ENCODE peak calls at places on chromosome 11, in five cellular contexts. R is activated CD4-positive, alpha-beta T cell treated with anti-CD3 and anti-CD28 coated beads, Interleukin-2, amount 10 ng/mL, durations not matched to agents 7 days and 5 days; A is transverse colon; O is NCI-H187; Q is stimulated activated CD4-positive, alpha-beta T cell treated with anti-CD3 and anti-CD28 coated beads, Interleukin-4, amount 100 ng/mL, for 24 hours. G is an unnamed sample.

GRCh38 chr11:2987881-2988280 is 4.2 kb downstream of the NAP1L4 start:
- DNase-seq in Q (peak; percentile 46), A (no peak), R (peak; percentile 71), O (no peak), G (no peak)

GRCh38 chr11:65872555-65873279 is at the start of gene EFEMP2:
- DNase-seq in Q (no peak), R (no peak), O (no peak), A (no peak), G (no peak)

GRCh38 chr11:133215529-133216230 is 316.6 kb downstream of the OPCML start:
- DNase-seq in Q (no peak), A (no peak), R (no peak), O (no peak), G (no peak)

GRCh38 chr11:34468209-34468841 is 29.6 kb downstream of the CAT start:
- DNase-seq in R (peak; percentile 53), Q (peak; percentile 51), A (peak; percentile 13), O (no peak), G (no peak)

GRCh38 chr11:212150-213100 is 4.9 kb downstream of the RIC8A start:
- DNase-seq in Q (no peak), R (no peak), O (no peak), A (no peak), G (no peak)

GRCh38 chr11:95835768-95836488 is 45.6 kb downstream of the CEP57 start:
- DNase-seq in Q (peak; percentile 64), O (peak; percentile 11), R (peak; percentile 66), A (peak; percentile 56), G (peak; percentile 61)

GRCh38 chr11:27231519-27231918 is 131.5 kb downstream of the CCDC34 start:
- DNase-seq in Q (no peak), R (no peak), O (no peak), A (no peak), G (no peak)

GRCh38 chr11:827861-828167 is at the start of gene CRACR2B:
- DNase-seq in Q (no peak), R (no peak), A (peak; percentile 85), O (no peak), G (no peak)

GRCh38 chr11:2300290-2300935 is 1.3 kb downstream of the C11orf21 start:
- DNase-seq in A (no peak), Q (no peak), O (no peak), R (peak; percentile 45), G (no peak)

GRCh38 chr11:130159657-130160459 is at the start of gene ST14:
- DNase-seq in Q (no peak), O (no peak), A (peak; percentile 89), R (no peak), G (no peak)

GRCh38 chr11:15327786-15328231 is 213.1 kb downstream of the INSC start:
- DNase-seq in R (peak; percentile 12), O (peak; percentile 74), Q (no peak), A (peak; percentile 50), G (peak; percentile 14)

GRCh38 chr11:128905345-128906184 is 14.4 kb downstream of the KCNJ5 start:
- DNase-seq in O (peak; percentile 13), R (peak; percentile 44), Q (peak; percentile 38), A (peak; percentile 43), G (no peak)

GRCh38 chr11:833114-833791 is 501 bp downstream of the CD151 start:
- DNase-seq in O (no peak), R (peak; percentile 29), Q (no peak), A (peak; percentile 73), G (no peak)

GRCh38 chr11:122108192-122108799 is 7.7 kb downstream of the BLID start:
- DNase-seq in A (no peak), Q (peak; percentile 4), O (peak; percentile 74), R (peak; percentile 23), G (no peak)

GRCh38 chr11:120715239-120715638 is 203.7 kb downstream of the GRIK4 start:
- DNase-seq in A (no peak), O (no peak), Q (no peak), R (no peak), G (no peak)

GRCh38 chr11:811446-812245 is 1.9 kb downstream of the RPLP2 start:
- DNase-seq in R (no peak), Q (no peak), A (no peak), O (no peak), G (no peak)

GRCh38 chr11:77250881-77251640 is 50.4 kb downstream of the GDPD4 start:
- DNase-seq in Q (no peak), O (no peak), A (no peak), R (no peak), G (no peak)

GRCh38 chr11:69311767-69312385 is 17.9 kb downstream of the MYEOV start:
- DNase-seq in O (no peak), R (peak; percentile 43), A (no peak), Q (no peak), G (no peak)

GRCh38 chr11:93770160-93770559 is 13.9 kb upstream of the MED17 start:
- DNase-seq in O (no peak), Q (no peak), A (no peak), R (no peak), G (no peak)

GRCh38 chr11:26134481-26135355 is 197.2 kb upstream of the ANO3 start:
- DNase-seq in Q (no peak), R (no peak), A (no peak), O (peak; percentile 41), G (no peak)

GRCh38 chr11:64003807-64004589 is 17.8 kb downstream of the OTUB1 start:
- DNase-seq in A (no peak), Q (no peak), O (no peak), R (no peak), G (no peak)

GRCh38 chr11:33258631-33259184 is 1.5 kb downstream of the HIPK3 start:
- DNase-seq in R (peak; percentile 14), O (no peak), Q (no peak), A (no peak), G (no peak)

GRCh38 chr11:94025695-94026394 is 4.7 kb downstream of the HEPHL1 start:
- DNase-seq in R (no peak), O (no peak), Q (no peak), A (no peak), G (no peak)

GRCh38 chr11:117989351-117990102 is 3.3 kb downstream of the IL10RA start:
- DNase-seq in O (no peak), A (no peak), Q (no peak), R (no peak), G (no peak)

GRCh38 chr11:76203131-76203925 is 3.0 kb downstream of the WNT11 start:
- DNase-seq in O (no peak), Q (no peak), R (no peak), A (no peak), G (no peak)

G was measured in kidney epithelial cell.